ENCODE peak calls at places on chromosome 15, in nine cellular contexts. X, B, M, Y, P, Q, E, N and T are unnamed samples.
A peak's percentile ranks its signal among the peaks of the same experiment; 100 is the strongest.

GRCh38 chr15:69298697-69299441 is at the start of gene PAQR5:
- DNase-seq in P (no peak), E (no peak), Q (no peak), Y (no peak), X (peak; percentile 13), M (peak; percentile 26), N (peak; percentile 80), B (no peak), T (peak; percentile 43)

GRCh38 chr15:70100495-70101331 is 3.0 kb upstream of the TLE3 start:
- DNase-seq in Q (no peak), Y (peak; percentile 68), E (peak; percentile 57), M (peak; percentile 91), N (peak; percentile 55), B (peak; percentile 57), X (peak; percentile 66), P (no peak), T (peak; percentile 50)

GRCh38 chr15:36449084-36449661 is 130.3 kb upstream of the CDIN1 start:
- DNase-seq in B (no peak), Y (no peak), X (no peak), M (no peak), Q (no peak), E (no peak), N (peak; percentile 70), P (no peak), T (no peak)

GRCh38 chr15:98753726-98754125 is 105.4 kb downstream of the IGF1R start:
- DNase-seq in M (no peak), N (no peak), Q (no peak), Y (no peak), X (no peak), P (no peak), E (no peak), B (no peak), T (no peak)

GRCh38 chr15:66044837-66045236 is 175.5 kb downstream of the RAB11A start:
- DNase-seq in Q (no peak), P (no peak), M (no peak), B (no peak), X (no peak), N (no peak), E (no peak), Y (no peak), T (no peak)

GRCh38 chr15:78037328-78037727 is 40.2 kb downstream of the TBC1D2B start:
- DNase-seq in B (no peak), E (no peak), Y (no peak), X (no peak), M (no peak), P (no peak), N (no peak), Q (no peak), T (no peak)

GRCh38 chr15:39269821-39270220 is 311.1 kb upstream of the THBS1 start:
- DNase-seq in B (no peak), N (no peak), P (no peak), Y (no peak), M (no peak), E (no peak), Q (no peak), X (no peak), T (no peak)

GRCh38 chr15:42608110-42608531 is 32.7 kb downstream of the STARD9 start:
- DNase-seq in B (no peak), Y (peak; percentile 94), N (no peak), Q (no peak), E (peak; percentile 13), M (peak; percentile 34), P (no peak), X (peak; percentile 60), T (no peak)

GRCh38 chr15:22961661-22962221 is 18.4 kb downstream of the CYFIP1 start:
- DNase-seq in P (no peak), Q (no peak), M (peak; percentile 50), X (no peak), E (no peak), B (no peak), Y (no peak), N (no peak), T (peak; percentile 7)

GRCh38 chr15:64544450-64544849 is 84.1 kb downstream of the ZNF609 start:
- DNase-seq in N (no peak), B (no peak), E (no peak), Q (no peak), X (no peak), P (no peak), M (peak; percentile 39), Y (no peak), T (no peak)

GRCh38 chr15:35115155-35115725 is 30.1 kb upstream of the NANOGP8 start:
- DNase-seq in P (no peak), E (no peak), Y (no peak), M (peak; percentile 38), X (no peak), N (no peak), Q (no peak), B (no peak), T (no peak)

GRCh38 chr15:87527416-87527815 is 729.1 kb downstream of the NTRK3 start:
- DNase-seq in M (no peak), Q (no peak), E (no peak), X (no peak), B (no peak), N (no peak), Y (no peak), P (no peak), T (peak; percentile 30)

GRCh38 chr15:100918690-100919480 is at the start of gene LRRK1:
- DNase-seq in E (no peak), B (peak; percentile 82), M (peak; percentile 59), N (peak; percentile 63), X (peak; percentile 25), Q (no peak), P (no peak), Y (no peak), T (peak; percentile 61)

GRCh38 chr15:96849501-96849900 is 519.0 kb downstream of the NR2F2 start:
- DNase-seq in P (no peak), M (peak; percentile 47), Y (no peak), N (no peak), Q (peak; percentile 11), B (no peak), E (no peak), X (no peak), T (peak; percentile 14)

GRCh38 chr15:35784745-35785144 is 238.8 kb upstream of the DPH6 start:
- DNase-seq in Q (no peak), E (no peak), N (no peak), P (no peak), X (no peak), B (no peak), Y (no peak), M (peak; percentile 17), T (no peak)

GRCh38 chr15:39077998-39078397 is 502.9 kb upstream of the THBS1 start:
- DNase-seq in Q (no peak), B (no peak), M (peak; percentile 36), X (no peak), P (no peak), Y (no peak), N (no peak), E (no peak), T (no peak)

GRCh38 chr15:29668120-29668602 is 154.1 kb downstream of the TJP1 start:
- DNase-seq in Y (peak; percentile 52), B (no peak), E (no peak), X (peak; percentile 36), Q (peak; percentile 63), M (peak; percentile 94), P (peak; percentile 75), N (peak; percentile 68), T (peak; percentile 88)

GRCh38 chr15:64842986-64843561 is 1.4 kb downstream of the PLEKHO2 start:
- DNase-seq in Q (no peak), M (peak; percentile 65), X (no peak), Y (peak; percentile 45), E (no peak), P (peak; percentile 62), B (peak; percentile 52), N (no peak), T (peak; percentile 82)

GRCh38 chr15:32683906-32684584 is 33.8 kb upstream of the GREM1 start:
- DNase-seq in M (peak; percentile 96), Q (peak; percentile 61), X (no peak), Y (peak; percentile 43), N (no peak), B (no peak), E (no peak), P (peak; percentile 86), T (peak; percentile 97)

GRCh38 chr15:78061963-78062427 is 15.5 kb downstream of the TBC1D2B start:
- DNase-seq in B (peak; percentile 58), N (no peak), X (no peak), M (peak; percentile 55), Y (peak; percentile 71), Q (no peak), P (peak; percentile 39), E (no peak), T (peak; percentile 56)

GRCh38 chr15:89358435-89358754 is 23.8 kb upstream of the POLG start:
- DNase-seq in N (no peak), P (no peak), E (no peak), X (no peak), Y (no peak), M (no peak), B (no peak), Q (no peak), T (no peak)

GRCh38 chr15:101091080-101092017 is 160.5 kb downstream of the CHSY1 start:
- DNase-seq in X (no peak), B (no peak), M (peak; percentile 93), P (peak; percentile 79), Q (peak; percentile 24), E (no peak), Y (no peak), N (no peak), T (peak; percentile 69)

GRCh38 chr15:66923438-66923881 is 141.9 kb upstream of the SMAD3 start:
- DNase-seq in B (peak; percentile 16), M (no peak), P (no peak), E (no peak), Y (peak; percentile 57), Q (no peak), X (peak; percentile 50), N (peak; percentile 67), T (peak; percentile 55)

GRCh38 chr15:35293353-35294130 is 208.4 kb upstream of the NANOGP8 start:
- DNase-seq in M (peak; percentile 57), X (no peak), P (peak; percentile 78), Y (no peak), E (no peak), Q (no peak), B (no peak), N (peak; percentile 12), T (peak; percentile 88)

GRCh38 chr15:43989938-43990337 is 163.1 kb downstream of the WDR76 start:
- DNase-seq in E (no peak), B (no peak), X (no peak), Q (no peak), Y (no peak), M (no peak), N (no peak), P (no peak), T (no peak)